ENCODE peak calls at places on chromosomes 4 and X, in nine cellular contexts. D is PC-3, W is tibial nerve, U is lung, L is cardiac fibroblast, E is uterus, Z is upper lobe of left lung, X is left ventricle myocardium inferior, T is AG10803. K is an unnamed sample.

GRCh38 chrX:1391707-1392375 is at the start of gene SLC25A6:
- DNase-seq in T (peak; percentile 96), W (peak; percentile 96), U (peak; percentile 98), E (peak; percentile 98), Z (peak; percentile 98), X (peak; percentile 100), D (peak; percentile 94), L (peak; percentile 98), K (peak; percentile 100)

GRCh38 chr4:52059372-52059771 is 8.3 kb downstream of the SPATA18 start:
- DNase-seq in U (no peak), T (peak; percentile 75), L (peak; percentile 93), D (peak; percentile 93), W (peak; percentile 41), E (peak; percentile 25), Z (peak; percentile 34), X (no peak), K (no peak)

GRCh38 chr4:154490589-154491340 is 834 bp downstream of the DCHS2 start:
- DNase-seq in X (no peak), T (no peak), W (no peak), D (no peak), E (peak; percentile 28), Z (no peak), L (no peak), U (no peak), K (peak; percentile 59)

GRCh38 chr4:186760576-186760975 is 36.9 kb upstream of the FAT1 start:
- DNase-seq in X (no peak), L (peak; percentile 88), D (peak; percentile 43), Z (no peak), T (peak; percentile 96), W (no peak), U (no peak), E (no peak), K (no peak)

GRCh38 chr4:172830295-172830764 is 338.3 kb upstream of the GALNT7 start:
- DNase-seq in X (no peak), U (no peak), L (peak; percentile 35), T (no peak), E (no peak), W (no peak), D (peak; percentile 62), Z (no peak), K (no peak)

GRCh38 chr4:110310795-110311194 is 112.4 kb upstream of the ELOVL6 start:
- DNase-seq in Z (no peak), T (no peak), W (no peak), D (no peak), X (no peak), E (no peak), U (no peak), L (no peak), K (no peak)

GRCh38 chrX:30246769-30247489 is at the start of gene MAGEB1:
- DNase-seq in W (no peak), E (no peak), D (no peak), Z (no peak), X (no peak), U (no peak), T (no peak), L (no peak), K (no peak)

GRCh38 chr4:79906996-79907395 is 166.0 kb downstream of the ANTXR2 start:
- DNase-seq in Z (no peak), E (no peak), L (no peak), U (no peak), D (no peak), T (no peak), X (no peak), W (no peak), K (no peak)

GRCh38 chr4:151276787-151277557 is at the start of gene PRSS48:
- DNase-seq in E (no peak), W (peak; percentile 24), U (peak; percentile 36), L (peak; percentile 67), Z (peak; percentile 51), X (peak; percentile 63), D (peak; percentile 61), T (peak; percentile 38), K (peak; percentile 75)

GRCh38 chrX:46574337-46574940 is 874 bp downstream of the CHST7 start:
- DNase-seq in W (no peak), L (peak; percentile 44), X (no peak), T (no peak), Z (no peak), E (no peak), D (no peak), U (no peak), K (peak; percentile 51)

GRCh38 chr4:138734746-138735145 is 280.8 kb upstream of the NOCT start:
- DNase-seq in D (no peak), W (no peak), E (no peak), U (no peak), L (peak; percentile 81), Z (no peak), X (no peak), T (peak; percentile 48), K (no peak)

GRCh38 chrX:77628294-77629025 is 157.6 kb downstream of the ATRX start:
- DNase-seq in D (peak; percentile 40), X (no peak), W (no peak), L (peak; percentile 7), Z (no peak), U (no peak), T (no peak), E (no peak), K (no peak)

GRCh38 chrX:13051529-13052172 is 7.2 kb upstream of the FAM9C start:
- DNase-seq in W (no peak), U (no peak), L (peak; percentile 49), Z (no peak), T (no peak), E (no peak), X (no peak), D (no peak), K (no peak)

GRCh38 chr4:94714761-94715160 is 43.0 kb upstream of the BMPR1B start:
- DNase-seq in T (peak; percentile 98), L (peak; percentile 63), W (no peak), E (peak; percentile 20), Z (no peak), D (no peak), X (no peak), U (no peak), K (no peak)

GRCh38 chrX:124421898-124422622 is 75.7 kb downstream of the SH2D1A start:
- DNase-seq in X (no peak), Z (no peak), L (no peak), E (no peak), W (no peak), U (no peak), D (peak; percentile 23), T (no peak), K (no peak)

GRCh38 chr4:8556341-8557150 is 23.6 kb upstream of the GPR78 start:
- DNase-seq in E (no peak), Z (no peak), T (peak; percentile 25), D (no peak), W (no peak), L (peak; percentile 42), U (no peak), X (no peak), K (no peak)

GRCh38 chr4:47525154-47525819 is 40.2 kb downstream of the ATP10D start:
- DNase-seq in E (peak; percentile 51), T (peak; percentile 95), X (no peak), Z (peak; percentile 34), W (peak; percentile 49), U (no peak), L (peak; percentile 94), D (peak; percentile 71), K (no peak)

GRCh38 chrX:107669885-107670628 is 41.7 kb downstream of the PRPS1 start:
- DNase-seq in W (no peak), Z (no peak), U (no peak), D (no peak), T (no peak), X (no peak), E (no peak), L (no peak), K (no peak)

GRCh38 chrX:41692162-41692749 is 3.5 kb downstream of the GPR34 start:
- DNase-seq in D (no peak), T (peak; percentile 79), U (no peak), E (no peak), W (no peak), Z (no peak), L (peak; percentile 89), X (no peak), K (no peak)

GRCh38 chrX:106619797-106620196 is 8.0 kb downstream of the RADX start:
- DNase-seq in L (peak; percentile 23), D (peak; percentile 34), U (no peak), T (peak; percentile 7), X (no peak), Z (no peak), W (no peak), E (no peak), K (no peak)
- TF ChIP-seq CTCF in L (peak; percentile 45), D (peak; percentile 66), U (no peak), T (peak; percentile 49), X (peak; percentile 27), Z (no peak), W (no peak), E (no peak), K (peak; percentile 15)

DNA sequence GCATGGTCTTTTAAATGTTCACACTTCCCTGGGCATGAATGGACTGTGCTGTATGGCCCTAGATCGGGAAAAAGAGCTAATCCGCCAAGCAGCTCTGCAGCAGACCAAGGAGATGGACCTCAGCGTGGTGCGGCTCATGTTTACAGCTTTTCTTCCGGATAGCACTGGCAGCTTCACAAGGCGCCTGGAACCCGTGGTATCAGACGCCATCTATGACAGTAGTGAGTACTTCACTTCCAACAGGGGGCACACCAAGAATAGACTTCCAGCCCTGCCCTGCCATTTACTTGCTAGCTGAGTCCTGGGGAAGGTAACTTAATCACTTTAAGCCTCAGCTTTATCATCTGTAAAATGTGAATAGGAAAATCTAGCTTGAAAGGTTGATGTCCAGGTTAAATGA is 77.7 kb downstream of the NFKB1 start:
- DNase-seq in D (no peak), X (no peak), Z (no peak), W (no peak), L (no peak), U (no peak), E (no peak), T (no peak), K (peak; percentile 33)
- TF ChIP-seq CTCF in D (peak; percentile 22), X (no peak), Z (no peak), W (no peak), L (no peak), U (no peak), E (no peak), T (peak; percentile 2), K (peak; percentile 21)

DNA sequence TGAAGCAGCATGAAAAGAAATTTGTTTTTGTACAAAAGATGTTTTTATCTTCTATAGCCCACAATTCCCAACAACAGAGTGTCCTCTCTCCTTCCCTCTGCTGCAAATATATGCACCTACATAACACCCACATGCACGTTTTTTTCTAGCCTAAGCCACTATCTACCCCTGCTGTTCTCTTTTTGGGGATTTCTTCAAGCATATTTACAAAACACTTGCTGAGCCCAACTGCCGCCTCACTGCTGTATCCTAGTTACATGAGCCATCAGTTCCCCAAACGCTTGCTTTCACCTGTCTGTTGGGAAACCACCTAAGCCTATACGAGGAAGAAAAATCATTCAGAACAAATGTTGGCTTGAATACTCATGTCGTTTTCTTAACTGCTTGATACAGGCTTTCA is 127.2 kb downstream of the CHRNA9 start:
- DNase-seq in T (no peak), L (no peak), X (no peak), D (no peak), E (no peak), Z (peak; percentile 51), U (no peak), W (no peak), K (no peak)
- TF ChIP-seq CTCF in T (no peak), L (no peak), X (no peak), D (no peak), E (no peak), Z (no peak), U (no peak), W (no peak), K (no peak)

DNA sequence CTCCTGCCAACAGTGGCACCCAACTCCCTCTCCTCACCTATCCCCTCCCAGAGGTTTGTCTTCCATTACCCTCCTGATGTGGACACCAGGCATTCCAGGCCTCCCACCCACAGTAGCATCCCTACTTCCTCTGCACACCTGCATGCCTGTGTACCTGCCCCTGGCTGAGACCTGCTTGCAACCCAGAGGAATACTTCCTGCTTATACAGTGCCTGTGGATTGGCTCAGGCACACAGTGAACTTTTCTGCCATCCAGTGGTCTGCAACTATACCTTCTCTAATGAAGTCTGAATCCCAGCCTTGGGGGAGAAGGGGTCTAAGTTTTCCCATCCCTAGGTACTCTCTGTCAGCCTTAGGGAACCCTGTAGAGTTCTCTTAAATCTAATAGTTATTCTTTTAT is 169.9 kb downstream of the IQCM start:
- DNase-seq in E (no peak), U (no peak), T (no peak), X (no peak), Z (peak; percentile 22), L (no peak), D (peak; percentile 24), W (no peak), K (no peak)
- TF ChIP-seq CTCF in E (no peak), U (no peak), T (no peak), X (no peak), Z (no peak), L (no peak), D (peak; percentile 23), W (no peak), K (no peak)

K was measured in glutamatergic neuron.